ENCODE peak calls at places on chromosome 15, in six cellular contexts. Z, N, E, X, J and M are unnamed samples. For H3K9me3, the result is how much of the 10 kb centered on the place peaks cover.

GRCh38 chr15:91104111-91104510 is 4.1 kb downstream of the SV2B start:
- DNase-seq in Z (no peak), N (no peak), E (no peak), X (peak), J (no peak), M (no peak)

GRCh38 chr15:96392380-96393208 is 62.1 kb downstream of the NR2F2 start:
- DNase-seq in Z (no peak), N (no peak), E (no peak), X (no peak), J (peak), M (no peak)

GRCh38 chr15:48696627-48697312 is 51.3 kb upstream of the FBN1 start:
- DNase-seq in Z (no peak), N (no peak), E (no peak), X (no peak), J (peak), M (no peak)

GRCh38 chr15:89327113-89327512 is 7.5 kb downstream of the POLG start:
- DNase-seq in Z (no peak), N (no peak), E (no peak), X (no peak), J (no peak), M (no peak)

GRCh38 chr15:33048255-33048654 is 146.3 kb downstream of the FMN1 start:
- DNase-seq in Z (no peak), N (no peak), E (no peak), X (no peak), J (no peak), M (no peak)

GRCh38 chr15:92662797-92663196 is 7.2 kb upstream of the FAM174B start:
- DNase-seq in Z (no peak), N (no peak), E (no peak), X (no peak), J (no peak), M (no peak)

GRCh38 chr15:89749059-89749458 is 2.0 kb downstream of the MESP1 start:
- DNase-seq in Z (peak), N (no peak), E (no peak), X (no peak), J (no peak), M (no peak)

GRCh38 chr15:33016405-33017024 is 178.0 kb downstream of the FMN1 start:
- DNase-seq in Z (no peak), N (no peak), E (no peak), X (no peak), J (no peak), M (no peak)

GRCh38 chr15:47720555-47720954 is 3.2 kb downstream of the SEMA6D start:
- DNase-seq in Z (no peak), N (no peak), E (no peak), X (no peak), J (peak), M (no peak)

GRCh38 chr15:76164602-76165001 is 104.8 kb downstream of the TMEM266 start:
- DNase-seq in Z (no peak), N (no peak), E (no peak), X (no peak), J (no peak), M (no peak)

GRCh38 chr15:84911879-84912660 is 27.6 kb downstream of the SLC28A1 start:
- DNase-seq in Z (peak), N (peak), E (no peak), X (peak), J (peak), M (no peak)

GRCh38 chr15:61382927-61383326 is 153.8 kb upstream of the RORA start:
- DNase-seq in Z (no peak), N (no peak), E (no peak), X (no peak), J (no peak), M (no peak)

GRCh38 chr15:74674161-74674560 is 21.7 kb downstream of the EDC3 start:
- DNase-seq in Z (no peak), N (no peak), E (no peak), X (no peak), J (no peak), M (no peak)

GRCh38 chr15:70873232-70874054 is 18.8 kb downstream of the THAP10 start:
- DNase-seq in Z (no peak), N (no peak), E (no peak), X (no peak), J (no peak), M (no peak)

GRCh38 chr15:56245871-56246814 is 2.5 kb upstream of the RFX7 start:
- DNase-seq in Z (peak), N (peak), E (peak), X (peak), J (peak), M (peak)

GRCh38 chr15:67769468-67770097 is 55.7 kb upstream of the SKOR1 start:
- DNase-seq in Z (no peak), N (no peak), E (no peak), X (no peak), J (no peak), M (no peak)

GRCh38 chr15:25070357-25070963 is 115.7 kb downstream of the SNRPN start:
- DNase-seq in Z (no peak), N (no peak), E (peak), X (no peak), J (no peak), M (no peak)
- H3K9me3 ChIP-seq in Z (half or more), N (under half), E (half or more), X (half or more), J (half or more), M (half or more)

GRCh38 chr15:51341366-51342248 is at the start of gene GLDN:
- DNase-seq in Z (no peak), N (peak), E (no peak), X (peak), J (peak), M (no peak)
- TF ChIP-seq CTCF in Z (no peak), N (no peak), E (no peak), X (peak), J (no peak), M (no peak)

DNA sequence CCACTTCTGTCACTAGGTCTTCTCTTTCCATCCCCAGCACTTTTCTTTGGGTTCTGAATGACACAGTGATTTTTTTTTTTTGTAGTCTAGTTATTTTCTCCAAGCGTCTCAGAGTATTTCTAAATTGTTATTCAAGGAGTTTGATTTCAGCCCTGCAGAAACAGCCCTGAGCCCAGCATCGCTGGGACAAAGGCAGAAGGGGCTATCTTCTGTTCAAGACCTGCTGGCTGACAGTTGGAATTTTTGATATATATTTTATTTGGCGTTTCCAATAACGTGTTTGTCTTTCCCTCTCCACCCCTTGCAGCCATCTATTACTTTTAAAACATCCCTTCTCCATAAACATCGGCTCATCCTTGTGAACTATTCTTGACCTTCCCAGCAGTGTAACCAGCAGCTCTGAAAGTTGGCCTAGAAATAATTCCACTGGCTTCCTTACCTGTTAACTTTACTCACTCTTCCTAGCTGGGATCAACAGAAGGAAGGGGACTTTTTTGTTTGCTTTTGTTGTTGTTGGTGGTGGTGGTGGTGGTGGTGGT is 5.5 kb upstream of the MEIS2 start:
- DNase-seq in Z (no peak), N (no peak), E (no peak), X (no peak), J (no peak), M (no peak)
- H3K4me3 ChIP-seq in Z (no peak), N (peak), E (no peak), X (no peak), J (no peak), M (no peak)

GRCh38 chr15:23846218-23846617 is 159.1 kb upstream of the NDN start:
- DNase-seq in Z (no peak), N (no peak), E (no peak), X (no peak), J (no peak), M (no peak)
- H3K9me3 ChIP-seq in Z (under half), N (under half), E (under half), X (under half), J (under half), M (under half)

GRCh38 chr15:73053398-73053723 is 1.1 kb downstream of the NEO1 start:
- DNase-seq in Z (no peak), N (no peak), E (no peak), X (no peak), J (no peak), M (no peak)
- TF ChIP-seq CTCF in Z (no peak), N (no peak), E (no peak), X (no peak), J (no peak), M (no peak)

DNA sequence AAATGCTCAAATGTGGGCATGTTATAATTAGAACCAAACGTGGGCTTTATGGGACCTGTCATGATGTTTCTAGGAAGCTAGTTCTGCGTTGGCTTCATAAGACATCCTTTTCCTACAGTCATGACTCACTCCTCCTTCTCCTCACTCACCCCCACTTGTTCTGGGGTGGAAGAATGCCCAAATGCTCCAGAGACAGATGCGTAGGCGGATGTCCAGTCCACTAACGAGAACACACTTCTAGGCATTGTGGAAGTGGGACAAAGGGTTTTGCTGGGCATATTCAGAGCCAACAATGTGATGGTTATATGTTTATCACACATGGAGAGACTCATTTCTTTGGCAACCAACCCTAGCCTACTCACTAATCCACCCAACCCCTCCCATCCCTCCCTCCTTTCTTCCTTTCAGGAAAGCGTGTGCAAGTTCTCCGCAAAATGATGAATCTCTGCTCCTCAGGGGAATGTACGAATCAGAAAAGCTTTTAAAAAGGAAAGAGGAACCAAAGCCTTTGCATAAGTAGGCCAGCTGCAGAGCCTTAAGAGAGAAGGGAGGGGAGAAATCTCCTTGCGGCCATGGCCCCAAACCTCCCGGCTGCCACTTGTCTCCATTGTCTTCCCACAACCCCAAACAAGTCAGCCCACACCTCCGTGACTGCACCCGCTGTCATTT is 123.0 kb upstream of the SPRED1 start:
- DNase-seq in Z (peak), N (peak), E (no peak), X (peak), J (peak), M (no peak)
- H3K4me3 ChIP-seq in Z (no peak), N (peak), E (no peak), X (peak), J (peak), M (no peak)

GRCh38 chr15:20358066-20358780 is 183.4 kb downstream of the GOLGA6L6 start:
- DNase-seq in Z (no peak), N (no peak), E (peak), X (no peak), J (no peak), M (no peak)

GRCh38 chr15:20355256-20355868 is 186.2 kb downstream of the GOLGA6L6 start:
- DNase-seq in Z (no peak), N (no peak), E (peak), X (no peak), J (no peak), M (peak)

GRCh38 chr15:20358781-20359414 is 182.7 kb downstream of the GOLGA6L6 start:
- DNase-seq in Z (no peak), N (no peak), E (no peak), X (no peak), J (no peak), M (no peak)

GRCh38 chr15:20357139-20358065 is 184.2 kb downstream of the GOLGA6L6 start:
- DNase-seq in Z (no peak), N (no peak), E (peak), X (no peak), J (no peak), M (no peak)

GRCh38 chr15:20356444-20357138 is 185.0 kb downstream of the GOLGA6L6 start:
- DNase-seq in Z (peak), N (peak), E (peak), X (peak), J (no peak), M (peak)
- H3K9me3 ChIP-seq in Z (under half), N (under half), E (under half), X (under half), J (half or more), M (under half)

GRCh38 chr15:57389991-57390390 is 13.7 kb downstream of the CGNL1 start:
- DNase-seq in Z (no peak), N (no peak), E (no peak), X (no peak), J (no peak), M (no peak)

GRCh38 chr15:57393081-57393480 is 16.8 kb downstream of the CGNL1 start:
- DNase-seq in Z (no peak), N (no peak), E (no peak), X (no peak), J (no peak), M (no peak)

GRCh38 chr15:57391537-57391936 is 15.2 kb downstream of the CGNL1 start:
- DNase-seq in Z (no peak), N (no peak), E (no peak), X (no peak), J (no peak), M (no peak)

GRCh38 chr15:57388199-57388863 is 12.0 kb downstream of the CGNL1 start:
- DNase-seq in Z (no peak), N (peak), E (no peak), X (no peak), J (no peak), M (no peak)

DNA sequence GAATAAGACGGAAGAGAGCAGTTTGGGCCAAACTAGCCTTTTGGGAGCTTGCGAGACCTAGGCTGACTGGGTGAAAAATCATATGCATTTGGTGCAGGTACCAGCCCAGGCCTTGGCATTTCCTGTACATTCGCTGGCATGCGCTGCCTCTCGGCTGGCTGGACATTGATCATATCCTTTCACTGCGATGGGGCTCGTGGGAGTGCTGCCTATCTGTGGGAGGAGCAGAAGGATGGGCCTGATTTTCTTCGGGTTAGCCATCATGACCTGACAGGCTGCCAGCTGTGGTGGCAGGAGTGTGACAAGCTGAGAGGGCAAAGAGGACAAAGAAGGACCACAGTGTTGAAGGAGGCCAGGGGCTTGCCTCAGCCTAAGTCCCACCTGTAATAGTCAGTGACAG is 14.3 kb downstream of the CGNL1 start:
- DNase-seq in Z (no peak), N (no peak), E (no peak), X (no peak), J (no peak), M (no peak)
- TF ChIP-seq CTCF in Z (no peak), N (no peak), E (no peak), X (no peak), J (no peak), M (no peak)

GRCh38 chr15:41968738-41969137 is 3.6 kb downstream of the EHD4 start:
- DNase-seq in Z (no peak), N (no peak), E (no peak), X (no peak), J (no peak), M (no peak)

GRCh38 chr15:41971089-41971892 is 1.1 kb downstream of the EHD4 start:
- DNase-seq in Z (peak), N (peak), E (peak), X (peak), J (peak), M (peak)

GRCh38 chr15:41969851-41970431 is 2.4 kb downstream of the EHD4 start:
- DNase-seq in Z (peak), N (no peak), E (peak), X (no peak), J (no peak), M (peak)

GRCh38 chr15:41971893-41972340 is 440 bp downstream of the EHD4 start:
- DNase-seq in Z (no peak), N (peak), E (no peak), X (peak), J (no peak), M (no peak)

DNA sequence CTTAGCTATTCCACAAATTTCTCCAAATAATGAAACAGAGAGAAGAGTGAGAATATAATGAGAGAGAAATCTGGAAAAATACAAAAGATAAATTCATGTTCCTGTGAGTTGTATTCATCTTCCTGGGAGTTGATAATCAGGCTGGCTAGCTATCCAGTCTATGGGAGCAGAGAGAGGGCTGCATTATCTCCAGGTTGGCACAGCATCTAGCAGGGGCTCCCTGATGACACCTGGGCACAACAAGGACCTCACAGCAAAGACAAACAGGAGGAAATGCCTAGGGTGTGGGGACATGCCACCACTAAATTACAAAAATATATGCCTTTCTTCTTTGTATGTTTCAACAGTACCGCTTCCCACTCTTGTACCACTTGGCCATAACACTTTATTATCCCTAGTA is 1.9 kb downstream of the EHD4 start:
- DNase-seq in Z (peak), N (no peak), E (peak), X (no peak), J (no peak), M (no peak)
- H3K4me3 ChIP-seq in Z (no peak), N (no peak), E (no peak), X (peak), J (no peak), M (no peak)